ENCODE peak calls at places on chromosomes 4 and X, in six cellular contexts. One of them, this sample, is unnamed.

GRCh38 chrX:88135735-88136134 is 611.3 kb upstream of the CPXCR1 start:
- DNase-seq in EL: no peak
- DNase-seq in NCI-H69: no peak
- DNase-seq in immature natural killer cell: no peak
- DNase-seq in stomach: no peak
- DNase-seq in HTR-8/SVneo: no peak
- DNase-seq in this sample: no peak

GRCh38 chrX:111254896-111255693 is 15.2 kb downstream of the CAPN6 start:
- DNase-seq in stomach: no peak
- DNase-seq in NCI-H69: no peak
- DNase-seq in immature natural killer cell: no peak
- DNase-seq in EL: peak
- DNase-seq in HTR-8/SVneo: peak
- DNase-seq in this sample: no peak

GRCh38 chrX:155962906-155963305 is 34.6 kb upstream of the IL9R start:
- DNase-seq in stomach: no peak
- DNase-seq in NCI-H69: no peak
- DNase-seq in HTR-8/SVneo: no peak
- DNase-seq in EL: no peak
- DNase-seq in immature natural killer cell: no peak
- DNase-seq in this sample: no peak

GRCh38 chrX:102516314-102516936 is at the start of gene TMSB15A:
- DNase-seq in NCI-H69: peak
- DNase-seq in HTR-8/SVneo: peak
- DNase-seq in stomach: peak
- DNase-seq in immature natural killer cell: peak
- DNase-seq in EL: peak
- DNase-seq in this sample: peak

GRCh38 chr4:1969928-1970723 is 38.6 kb downstream of the NELFA start:
- DNase-seq in NCI-H69: no peak
- DNase-seq in EL: no peak
- DNase-seq in stomach: no peak
- DNase-seq in HTR-8/SVneo: no peak
- DNase-seq in immature natural killer cell: no peak
- DNase-seq in this sample: no peak

GRCh38 chr4:48906283-48907173 is at the start of gene OCIAD2:
- DNase-seq in immature natural killer cell: peak
- DNase-seq in HTR-8/SVneo: peak
- DNase-seq in stomach: peak
- DNase-seq in NCI-H69: peak
- DNase-seq in EL: peak
- DNase-seq in this sample: peak

GRCh38 chr4:158170691-158171455 is 2.0 kb downstream of the GASK1B start:
- DNase-seq in immature natural killer cell: no peak
- DNase-seq in EL: peak
- DNase-seq in HTR-8/SVneo: no peak
- DNase-seq in stomach: no peak
- DNase-seq in NCI-H69: no peak
- DNase-seq in this sample: no peak

GRCh38 chr4:39446483-39446841 is 12.3 kb downstream of the RPL9 start:
- DNase-seq in immature natural killer cell: no peak
- DNase-seq in NCI-H69: no peak
- DNase-seq in HTR-8/SVneo: no peak
- DNase-seq in stomach: no peak
- DNase-seq in EL: no peak
- DNase-seq in this sample: no peak

GRCh38 chrX:154526901-154527675 is 11.1 kb upstream of the FAM3A start:
- DNase-seq in stomach: peak
- DNase-seq in immature natural killer cell: peak
- DNase-seq in NCI-H69: peak
- DNase-seq in EL: peak
- DNase-seq in HTR-8/SVneo: no peak
- DNase-seq in this sample: no peak

GRCh38 chr4:33071552-33071951 is 2351.4 kb downstream of the PCDH7 start:
- DNase-seq in immature natural killer cell: no peak
- DNase-seq in EL: no peak
- DNase-seq in HTR-8/SVneo: no peak
- DNase-seq in NCI-H69: no peak
- DNase-seq in stomach: no peak
- DNase-seq in this sample: no peak

GRCh38 chrX:80335062-80335830 is 85.0 kb upstream of the TENT5D start:
- DNase-seq in EL: no peak
- DNase-seq in immature natural killer cell: no peak
- DNase-seq in stomach: peak
- DNase-seq in HTR-8/SVneo: no peak
- DNase-seq in NCI-H69: no peak
- DNase-seq in this sample: peak

GRCh38 chrX:49878834-49879655 is at the start of gene USP27X:
- DNase-seq in NCI-H69: peak
- DNase-seq in HTR-8/SVneo: peak
- DNase-seq in stomach: peak
- DNase-seq in immature natural killer cell: peak
- DNase-seq in EL: peak
- DNase-seq in this sample: peak

GRCh38 chr4:95729596-95729995 is 110.3 kb upstream of the PDHA2 start:
- DNase-seq in NCI-H69: peak
- DNase-seq in EL: no peak
- DNase-seq in stomach: no peak
- DNase-seq in immature natural killer cell: no peak
- DNase-seq in HTR-8/SVneo: no peak
- DNase-seq in this sample: no peak

GRCh38 chr4:94758700-94759399 is 1.1 kb downstream of the BMPR1B start:
- DNase-seq in immature natural killer cell: no peak
- DNase-seq in HTR-8/SVneo: no peak
- DNase-seq in stomach: no peak
- DNase-seq in EL: peak
- DNase-seq in NCI-H69: peak
- DNase-seq in this sample: no peak

GRCh38 chrX:7996414-7996813 is 69.2 kb upstream of the PNPLA4 start:
- DNase-seq in immature natural killer cell: peak
- DNase-seq in HTR-8/SVneo: no peak
- DNase-seq in EL: peak
- DNase-seq in stomach: peak
- DNase-seq in NCI-H69: peak
- DNase-seq in this sample: peak

GRCh38 chrX:75544760-75545159 is 21.9 kb upstream of the ZDHHC15 start:
- DNase-seq in stomach: no peak
- DNase-seq in HTR-8/SVneo: no peak
- DNase-seq in EL: no peak
- DNase-seq in NCI-H69: no peak
- DNase-seq in immature natural killer cell: no peak
- DNase-seq in this sample: no peak

GRCh38 chr4:177879851-177880250 is 437.6 kb upstream of the AGA start:
- DNase-seq in HTR-8/SVneo: no peak
- DNase-seq in NCI-H69: peak
- DNase-seq in EL: peak
- DNase-seq in immature natural killer cell: no peak
- DNase-seq in stomach: no peak
- DNase-seq in this sample: peak

GRCh38 chr4:21134994-21135393 is 434.7 kb downstream of the PACRGL start:
- DNase-seq in stomach: no peak
- DNase-seq in immature natural killer cell: peak
- DNase-seq in HTR-8/SVneo: no peak
- DNase-seq in EL: peak
- DNase-seq in NCI-H69: peak
- DNase-seq in this sample: no peak

GRCh38 chr4:73730292-73730691 is 10.1 kb upstream of the CXCL8 start:
- DNase-seq in HTR-8/SVneo: no peak
- DNase-seq in EL: peak
- DNase-seq in immature natural killer cell: no peak
- DNase-seq in NCI-H69: peak
- DNase-seq in stomach: no peak
- DNase-seq in this sample: peak

GRCh38 chr4:99457270-99457669 is 22.1 kb upstream of the ADH7 start:
- DNase-seq in immature natural killer cell: no peak
- DNase-seq in stomach: no peak
- DNase-seq in HTR-8/SVneo: no peak
- DNase-seq in NCI-H69: no peak
- DNase-seq in EL: no peak
- DNase-seq in this sample: no peak

GRCh38 chr4:128600410-128600809 is 209.1 kb upstream of the JADE1 start:
- DNase-seq in NCI-H69: peak
- DNase-seq in EL: no peak
- DNase-seq in immature natural killer cell: no peak
- DNase-seq in stomach: peak
- DNase-seq in HTR-8/SVneo: no peak
- DNase-seq in this sample: no peak

GRCh38 chr4:161604516-161605300 is 559.1 kb downstream of the FSTL5 start:
- DNase-seq in EL: no peak
- DNase-seq in NCI-H69: no peak
- DNase-seq in immature natural killer cell: no peak
- DNase-seq in stomach: no peak
- DNase-seq in HTR-8/SVneo: no peak
- DNase-seq in this sample: no peak

GRCh38 chr4:96675916-96676315 is 836.0 kb downstream of the PDHA2 start:
- DNase-seq in NCI-H69: no peak
- DNase-seq in stomach: no peak
- DNase-seq in EL: no peak
- DNase-seq in HTR-8/SVneo: no peak
- DNase-seq in immature natural killer cell: no peak
- DNase-seq in this sample: no peak

GRCh38 chrX:46279214-46279924 is 265.9 kb downstream of the ZNF674 start:
- DNase-seq in NCI-H69: peak
- DNase-seq in HTR-8/SVneo: no peak
- DNase-seq in EL: no peak
- DNase-seq in immature natural killer cell: peak
- DNase-seq in stomach: no peak
- DNase-seq in this sample: no peak

GRCh38 chr4:37528161-37528560 is 158.0 kb downstream of the RELL1 start:
- DNase-seq in EL: peak
- DNase-seq in NCI-H69: no peak
- DNase-seq in HTR-8/SVneo: peak
- DNase-seq in immature natural killer cell: no peak
- DNase-seq in stomach: peak
- DNase-seq in this sample: peak

This sample was measured in A549.